ENCODE peak calls at places on chromosomes 16 and 17, in seven cellular contexts. X, S, P, A, I, V and N are unnamed samples.

GRCh38 chr17:76911299-76912007 is 43.2 kb downstream of the MGAT5B start:
- DNase-seq in X (no peak), S (no peak), A (no peak), V (no peak), P (no peak), I (no peak), N (no peak)

GRCh38 chr17:59357219-59357699 is 25.8 kb downstream of the YPEL2 start:
- DNase-seq in I (no peak), A (no peak), V (no peak), S (no peak), X (no peak), P (no peak), N (no peak)

GRCh38 chr17:72053069-72053846 is 67.6 kb upstream of the SOX9 start:
- DNase-seq in P (no peak), X (no peak), S (no peak), A (no peak), V (no peak), I (no peak), N (no peak)

GRCh38 chr16:86405319-86405718 is 105.0 kb upstream of the FOXF1 start:
- DNase-seq in X (no peak), P (no peak), I (no peak), S (no peak), V (no peak), A (no peak), N (peak; percentile 62)

GRCh38 chr17:59892251-59892848 is 393 bp downstream of the TUBD1 start:
- DNase-seq in X (no peak), S (peak; percentile 34), V (no peak), I (no peak), A (no peak), P (no peak), N (no peak)

GRCh38 chr17:79695293-79696158 is 35.2 kb upstream of the ENPP7 start:
- DNase-seq in P (no peak), A (no peak), I (no peak), S (no peak), V (peak; percentile 9), X (no peak), N (no peak)

GRCh38 chr17:9217151-9218067 is 196.1 kb downstream of the NTN1 start:
- DNase-seq in A (no peak), V (no peak), S (no peak), X (no peak), I (no peak), P (no peak), N (no peak)

GRCh38 chr16:6265956-6266355 is 1066.7 kb upstream of the RBFOX1 start:
- DNase-seq in V (no peak), S (no peak), I (no peak), P (no peak), X (no peak), A (no peak), N (no peak)

GRCh38 chr17:62895650-62896301 is 70.3 kb upstream of the TANC2 start:
- DNase-seq in P (no peak), A (no peak), X (no peak), S (no peak), V (peak; percentile 17), I (no peak), N (no peak)

GRCh38 chr17:17435323-17435722 is 41.5 kb upstream of the MED9 start:
- DNase-seq in S (no peak), P (peak; percentile 35), I (no peak), A (no peak), V (no peak), X (no peak), N (no peak)

GRCh38 chr16:88534731-88535141 is 35.5 kb upstream of the ZC3H18 start:
- DNase-seq in S (no peak), I (peak; percentile 24), P (peak; percentile 71), X (no peak), V (no peak), A (peak; percentile 57), N (peak; percentile 59)

GRCh38 chr17:42050360-42051012 is at the start of gene C17orf113:
- DNase-seq in A (peak; percentile 48), V (peak; percentile 20), I (no peak), S (no peak), X (peak; percentile 9), P (peak; percentile 89), N (peak; percentile 61)

GRCh38 chr16:1556254-1556653 is 22.8 kb downstream of the TMEM204 start:
- DNase-seq in X (no peak), A (no peak), I (no peak), S (no peak), P (no peak), V (no peak), N (no peak)

GRCh38 chr16:3670711-3671110 is 16.2 kb downstream of the DNASE1 start:
- DNase-seq in I (no peak), P (no peak), V (no peak), A (no peak), X (no peak), S (no peak), N (peak; percentile 23)

GRCh38 chr16:48611329-48612137 is 1.6 kb upstream of the N4BP1 start:
- DNase-seq in I (no peak), P (no peak), X (peak; percentile 90), A (no peak), S (no peak), V (no peak), N (no peak)

GRCh38 chr17:7441202-7441705 is 1.9 kb downstream of the FGF11 start:
- DNase-seq in I (no peak), V (no peak), S (no peak), A (no peak), P (no peak), X (no peak), N (no peak)

GRCh38 chr16:1533443-1533951 is at the start of gene TMEM204:
- DNase-seq in A (peak; percentile 86), X (no peak), P (no peak), S (no peak), V (peak; percentile 49), I (no peak), N (peak; percentile 84)

GRCh38 chr17:67038861-67039365 is 5.4 kb upstream of the CACNG1 start:
- DNase-seq in X (no peak), A (no peak), I (no peak), V (no peak), P (no peak), S (no peak), N (no peak)

GRCh38 chr17:67174190-67174589 is 70.8 kb downstream of the HELZ start:
- DNase-seq in X (no peak), A (no peak), S (no peak), I (no peak), V (no peak), P (no peak), N (no peak)

GRCh38 chr17:31499771-31500554 is 108.5 kb downstream of the RAB11FIP4 start:
- DNase-seq in P (no peak), X (no peak), S (no peak), I (peak; percentile 42), V (no peak), A (peak; percentile 68), N (no peak)

GRCh38 chr17:34365340-34365739 is 2.3 kb upstream of the CCL1 start:
- DNase-seq in A (no peak), X (no peak), S (no peak), V (no peak), I (no peak), P (no peak), N (no peak)

GRCh38 chr17:43319293-43320124 is 79.3 kb upstream of the ARL4D start:
- DNase-seq in S (no peak), I (no peak), A (no peak), X (no peak), P (no peak), V (no peak), N (no peak)

GRCh38 chr16:9095998-9096397 is 4.6 kb downstream of the HAPSTR1 start:
- DNase-seq in V (no peak), I (no peak), X (no peak), A (no peak), S (no peak), P (no peak), N (no peak)

GRCh38 chr16:9098377-9099090 is 7.1 kb downstream of the HAPSTR1 start:
- DNase-seq in P (no peak), I (no peak), X (no peak), S (no peak), A (no peak), V (no peak), N (no peak)

GRCh38 chr16:9096416-9096952 is 5.0 kb downstream of the HAPSTR1 start:
- DNase-seq in I (no peak), A (no peak), X (no peak), V (no peak), S (no peak), P (no peak), N (no peak)

GRCh38 chr16:9097266-9098219 is 6.1 kb downstream of the HAPSTR1 start:
- DNase-seq in S (no peak), A (no peak), P (no peak), X (no peak), V (no peak), I (no peak), N (no peak)

DNA sequence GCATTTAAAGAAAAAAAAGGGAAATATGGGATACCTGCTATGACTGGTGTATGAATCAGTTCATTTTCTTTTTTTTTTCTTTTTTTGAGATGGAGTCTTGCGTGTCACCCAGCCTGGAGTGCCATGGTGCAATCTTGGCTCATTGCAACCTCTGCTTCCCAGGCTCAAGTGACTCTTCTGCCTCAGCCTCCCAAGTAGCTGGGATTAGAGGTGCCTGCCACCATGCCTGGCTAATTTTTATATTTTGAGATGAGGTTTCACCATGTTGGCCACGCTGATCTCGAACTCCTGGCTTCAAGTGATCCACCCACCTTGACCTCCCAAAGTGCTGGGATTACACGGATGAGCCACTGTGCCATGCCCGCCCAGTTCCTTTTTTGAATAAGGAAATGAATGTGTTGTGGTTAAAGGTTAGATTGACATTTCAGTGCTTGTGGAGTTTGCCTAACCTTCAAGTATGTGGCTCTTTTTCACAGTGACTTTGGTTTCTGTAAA is 7.7 kb downstream of the HAPSTR1 start:
- DNase-seq in X (no peak), V (no peak), I (no peak), S (no peak), P (no peak), A (no peak), N (no peak)
- H3K4me3 ChIP-seq in X (no peak overlapping the region), V (no peak overlapping the region), I (no peak overlapping the region), S (no peak overlapping the region), P (no peak overlapping the region), A (peak overlapping the region; percentile 8), N (no peak overlapping the region)

GRCh38 chr17:73594598-73594997 is 49.6 kb downstream of the SDK2 start:
- DNase-seq in I (no peak), V (no peak), A (no peak), P (no peak), S (no peak), X (no peak), N (no peak)
- H3K4me1 ChIP-seq in I (no peaks in the 10 kb centered on the region), V (peaks cover 18% of the 10 kb centered on the region), A (peaks cover 14% of the 10 kb centered on the region), P (no peaks in the 10 kb centered on the region), S (peaks cover 5% of the 10 kb centered on the region), X (peaks cover 60% of the 10 kb centered on the region), N (no peaks in the 10 kb centered on the region)

GRCh38 chr16:84737658-84738057 is 37.9 kb downstream of the USP10 start:
- DNase-seq in I (no peak), P (no peak), X (no peak), A (no peak), S (no peak), V (no peak), N (no peak)
- H3K27ac ChIP-seq in I (peak overlapping the region; percentile 9), P (no peak overlapping the region), X (no peak overlapping the region), A (peak overlapping the region; percentile 76), S (no peak overlapping the region), V (no peak overlapping the region), N (no peak overlapping the region)

DNA sequence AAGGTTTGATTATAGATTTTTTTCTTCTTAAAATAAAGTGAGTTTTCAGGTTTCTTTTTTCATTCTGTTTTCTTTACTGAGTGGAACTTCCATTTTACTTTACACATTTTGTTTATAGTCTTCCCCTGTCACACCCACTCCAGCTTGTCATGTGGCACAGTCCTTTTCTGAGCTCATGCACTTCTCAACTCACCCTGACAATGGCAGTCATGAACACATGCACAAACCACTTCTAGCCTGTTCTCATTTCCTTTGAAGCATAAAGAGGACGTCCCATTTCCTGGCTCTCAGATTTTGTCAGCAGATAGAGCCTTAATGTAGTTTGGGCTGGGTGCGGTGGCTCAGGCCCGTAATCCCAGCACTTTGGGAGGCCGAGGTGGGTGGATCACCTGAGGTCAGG is 168.0 kb downstream of the AHSP start:
- DNase-seq in P (no peak), S (no peak), X (peak; percentile 29), A (no peak), I (no peak), V (no peak), N (no peak)
- H3K4me3 ChIP-seq in P (no peak overlapping the region), S (no peak overlapping the region), X (no peak overlapping the region), A (no peak overlapping the region), I (no peak overlapping the region), V (no peak overlapping the region), N (no peak overlapping the region)